ENCODE peak calls at places on chromosome 2, in six cellular contexts. P, C, W, J, Z and Q are unnamed samples.

GRCh38 chr2:212945526-212945925 is 205.9 kb downstream of the IKZF2 start:
- DNase-seq in P (no peak), C (no peak), W (no peak), J (no peak), Z (no peak), Q (no peak)

GRCh38 chr2:176067587-176068002 is 16.2 kb downstream of the EVX2 start:
- DNase-seq in P (no peak), C (no peak), W (no peak), J (no peak), Z (no peak), Q (no peak)

GRCh38 chr2:15313657-15314056 is 247.5 kb downstream of the NBAS start:
- DNase-seq in P (no peak), C (no peak), W (no peak), J (no peak), Z (peak), Q (no peak)

GRCh38 chr2:85577386-85578242 is at the start of gene VAMP8:
- DNase-seq in P (no peak), C (no peak), W (no peak), J (no peak), Z (no peak), Q (no peak)

GRCh38 chr2:27079233-27080139 is 1.1 kb downstream of the EMILIN1 start:
- DNase-seq in P (no peak), C (no peak), W (no peak), J (no peak), Z (no peak), Q (no peak)

GRCh38 chr2:100070078-100070477 is 72.3 kb downstream of the AFF3 start:
- DNase-seq in P (no peak), C (no peak), W (no peak), J (no peak), Z (peak), Q (no peak)

GRCh38 chr2:238060096-238060541 is 682 bp upstream of the SCLY start:
- DNase-seq in P (no peak), C (no peak), W (no peak), J (no peak), Z (no peak), Q (no peak)

GRCh38 chr2:15705310-15705709 is 113.6 kb downstream of the DDX1 start:
- DNase-seq in P (no peak), C (no peak), W (no peak), J (no peak), Z (no peak), Q (no peak)

GRCh38 chr2:5914831-5915611 is 222.8 kb downstream of the SOX11 start:
- DNase-seq in P (peak), C (no peak), W (peak), J (no peak), Z (peak), Q (no peak)